ENCODE peak calls at places on chromosomes 6 and 20, in nine cellular contexts. W is fibroblast of lung; L is stimulated activated CD4-positive, alpha-beta T cell treated with anti-CD3 and anti-CD28 coated beads, Interleukin-1b, Interleukin-23, amount 100 ng/mL, for 1 hour; T is osteocyte; G is HCEC 1CT; E is substantia nigra; Q is fibroblast of the aortic adventitia; U is HEK293T; R is A172. Y is an unnamed sample.

GRCh38 chr20:45090481-45090880 is 10.4 kb downstream of the KCNS1 start:
- DNase-seq in U (no peak), Q (no peak), R (no peak), E (no peak), T (no peak), G (no peak), L (no peak), W (no peak), Y (no peak)

GRCh38 chr6:101779051-101779844 is 385.7 kb downstream of the GRIK2 start:
- DNase-seq in W (no peak), U (no peak), G (peak), T (no peak), R (peak), Q (peak), E (no peak), L (no peak), Y (no peak)

GRCh38 chr6:89582669-89583325 is 55.8 kb downstream of the LYRM2 start:
- DNase-seq in U (no peak), W (no peak), L (no peak), R (no peak), T (no peak), Q (no peak), E (no peak), G (no peak), Y (no peak)

GRCh38 chr6:45416700-45417099 is 39.0 kb upstream of the SUPT3H start:
- DNase-seq in U (peak), G (peak), R (no peak), Q (no peak), W (no peak), E (no peak), T (no peak), L (no peak), Y (peak)

GRCh38 chr6:119655124-119655523 is 305.6 kb upstream of the MAN1A1 start:
- DNase-seq in G (no peak), T (no peak), E (no peak), L (no peak), W (no peak), R (no peak), U (no peak), Q (no peak), Y (no peak)

GRCh38 chr6:163457637-163458561 is 43.4 kb downstream of the QKI start:
- DNase-seq in G (peak), L (no peak), R (peak), Q (peak), T (no peak), E (no peak), U (no peak), W (peak), Y (no peak)

GRCh38 chr6:43837501-43837900 is 67.5 kb downstream of the VEGFA start:
- DNase-seq in L (no peak), R (no peak), U (no peak), G (no peak), W (no peak), E (no peak), T (no peak), Q (no peak), Y (no peak)

GRCh38 chr6:143762126-143762525 is 81.0 kb upstream of the LTV1 start:
- DNase-seq in U (no peak), R (no peak), G (peak), Q (no peak), W (no peak), T (no peak), L (no peak), E (no peak), Y (no peak)

GRCh38 chr6:79436232-79436631 is 101.0 kb downstream of the LCA5 start:
- DNase-seq in U (no peak), Q (peak), T (no peak), W (peak), E (no peak), L (no peak), G (peak), R (no peak), Y (no peak)

GRCh38 chr20:21437816-21438215 is 40.5 kb upstream of the NKX2-4 start:
- DNase-seq in R (no peak), L (no peak), T (no peak), U (no peak), Q (no peak), E (no peak), W (no peak), G (peak), Y (no peak)

GRCh38 chr6:17159240-17159639 is 57.4 kb downstream of the STMND1 start:
- DNase-seq in T (no peak), G (no peak), E (no peak), R (no peak), Q (no peak), L (no peak), U (no peak), W (peak), Y (no peak)

GRCh38 chr6:160013987-160014868 is 45.3 kb downstream of the IGF2R start:
- DNase-seq in Q (no peak), R (no peak), W (no peak), E (no peak), L (no peak), T (no peak), U (no peak), G (no peak), Y (no peak)

GRCh38 chr6:37482356-37483292 is 17.1 kb downstream of the CCDC167 start:
- DNase-seq in L (no peak), T (no peak), Q (no peak), G (no peak), U (no peak), E (no peak), W (no peak), R (no peak), Y (no peak)

GRCh38 chr6:129943637-129944271 is 74.6 kb upstream of the L3MBTL3 start:
- DNase-seq in E (no peak), T (no peak), Q (no peak), L (no peak), G (no peak), R (no peak), U (no peak), W (no peak), Y (no peak)

GRCh38 chr6:128521302-128521632 is 868 bp upstream of the PTPRK start:
- DNase-seq in E (no peak), L (no peak), G (peak), W (peak), R (no peak), T (no peak), Q (no peak), U (no peak), Y (no peak)